ENCODE peak calls at places on chromosomes 6 and 20, in ten cellular contexts. C, N, O, V, S, G, X, J, Z and D are unnamed samples.

GRCh38 chr6:40138273-40138720 is 204.0 kb upstream of the MOCS1 start:
- DNase-seq in V (no peak), X (no peak), N (no peak), C (no peak), J (no peak), S (no peak), Z (no peak), O (no peak), G (no peak), D (no peak)

GRCh38 chr6:4664117-4664626 is 112.0 kb upstream of the CDYL start:
- DNase-seq in X (peak), J (no peak), N (no peak), Z (peak), S (peak), C (peak), V (no peak), G (no peak), O (no peak), D (no peak)

GRCh38 chr20:5222919-5223634 is 93.7 kb downstream of the PROKR2 start:
- DNase-seq in N (peak), S (no peak), Z (peak), G (peak), J (peak), C (no peak), O (no peak), V (no peak), X (no peak), D (no peak)

GRCh38 chr6:106182455-106182854 is 96.3 kb downstream of the PRDM1 start:
- DNase-seq in Z (peak), V (no peak), S (no peak), N (no peak), X (no peak), G (no peak), C (no peak), J (no peak), O (no peak), D (no peak)

GRCh38 chr20:53918949-53919361 is 151.4 kb downstream of the BCAS1 start:
- DNase-seq in V (no peak), S (no peak), Z (no peak), C (peak), G (peak), N (no peak), J (no peak), O (no peak), X (no peak), D (no peak)

GRCh38 chr20:51050636-51051035 is 27.7 kb upstream of the KCNG1 start:
- DNase-seq in Z (no peak), G (no peak), N (no peak), J (no peak), O (no peak), V (no peak), X (no peak), S (no peak), C (peak), D (no peak)

GRCh38 chr20:11035211-11035610 is 361.4 kb upstream of the JAG1 start:
- DNase-seq in Z (no peak), S (no peak), O (no peak), G (no peak), C (no peak), J (no peak), X (no peak), V (no peak), N (no peak), D (no peak)

GRCh38 chr6:113859349-113860164 is 2.4 kb downstream of the MARCKS start:
- DNase-seq in X (peak), G (no peak), C (peak), J (no peak), S (peak), N (no peak), V (no peak), Z (peak), O (no peak), D (no peak)

GRCh38 chr6:32298632-32299336 is 72.9 kb downstream of the TSBP1 start:
- DNase-seq in N (no peak), S (no peak), C (no peak), X (no peak), Z (peak), O (no peak), V (no peak), J (no peak), G (no peak), D (no peak)

GRCh38 chr20:20366896-20367680 is 816 bp upstream of the INSM1 start:
- DNase-seq in C (peak), Z (no peak), X (peak), G (peak), S (no peak), N (no peak), O (no peak), V (no peak), J (no peak), D (no peak)

GRCh38 chr6:99080191-99080590 is 132.4 kb upstream of the FBXL4 start:
- DNase-seq in V (no peak), O (peak), S (no peak), C (no peak), X (no peak), Z (no peak), J (no peak), G (no peak), N (no peak), D (no peak)

GRCh38 chr6:40896696-40897095 is 142.3 kb downstream of the UNC5CL start:
- DNase-seq in O (no peak), G (no peak), X (no peak), N (no peak), S (no peak), V (no peak), Z (no peak), J (no peak), C (no peak), D (no peak)

GRCh38 chr20:24653306-24653705 is 183.9 kb downstream of the SYNDIG1 start:
- DNase-seq in S (no peak), J (no peak), C (no peak), V (no peak), X (no peak), Z (no peak), O (no peak), G (no peak), N (no peak), D (no peak)

GRCh38 chr6:12717356-12717755 is 789 bp downstream of the PHACTR1 start:
- DNase-seq in G (peak), J (no peak), S (no peak), Z (no peak), V (no peak), O (no peak), C (no peak), X (no peak), N (no peak), D (no peak)

GRCh38 chr20:23641936-23642751 is 4.4 kb upstream of the CST3 start:
- DNase-seq in S (no peak), G (no peak), V (no peak), X (no peak), N (no peak), J (no peak), Z (peak), O (no peak), C (peak), D (no peak)

GRCh38 chr6:73418081-73418741 is 23.6 kb downstream of the DDX43 start:
- DNase-seq in C (no peak), O (no peak), J (no peak), V (no peak), X (no peak), S (no peak), Z (peak), G (no peak), N (no peak), D (no peak)